ENCODE peak calls at places on chromosomes 16 and 17, in eight cellular contexts. O is A549, B is H1, Y is tibial nerve, C is upper lobe of left lung, U is GM12878, I is suprapubic skin, L is K562. D is an unnamed sample.

GRCh38 chr17:58969156-58969555 is 137.5 kb downstream of the TRIM37 start:
- DNase-seq in O (no peak), B (no peak), Y (no peak), C (no peak), U (no peak), I (no peak), L (no peak), D (no peak)

GRCh38 chr17:82377924-82378740 is 6.6 kb downstream of the UTS2R start:
- DNase-seq in O (no peak), B (no peak), Y (no peak), C (no peak), U (no peak), I (no peak), L (no peak), D (no peak)

GRCh38 chr17:57705921-57706695 is 39.0 kb downstream of the CCDC182 start:
- DNase-seq in O (no peak), B (no peak), Y (no peak), C (no peak), U (no peak), I (no peak), L (no peak), D (no peak)

GRCh38 chr17:77498056-77498785 is 357.5 kb downstream of the SEC14L1 start:
- DNase-seq in O (no peak), B (no peak), Y (peak), C (peak), U (no peak), I (peak), L (no peak), D (no peak)

GRCh38 chr16:87295259-87295658 is 21.9 kb downstream of the C16orf95 start:
- DNase-seq in O (no peak), B (no peak), Y (no peak), C (no peak), U (no peak), I (no peak), L (peak), D (no peak)

GRCh38 chr17:57989011-57989345 is 924 bp upstream of the VEZF1 start:
- DNase-seq in O (peak), B (no peak), Y (no peak), C (peak), U (no peak), I (no peak), L (peak), D (no peak)

GRCh38 chr16:58048494-58048893 is 22.9 kb downstream of the MMP15 start:
- DNase-seq in O (no peak), B (no peak), Y (no peak), C (no peak), U (no peak), I (no peak), L (no peak), D (no peak)

GRCh38 chr17:42692489-42692888 is 10.2 kb downstream of the CNTNAP1 start:
- DNase-seq in O (no peak), B (no peak), Y (no peak), C (no peak), U (no peak), I (no peak), L (no peak), D (no peak)

GRCh38 chr17:10653987-10654386 is 3.1 kb downstream of the MYH3 start:
- DNase-seq in O (no peak), B (no peak), Y (no peak), C (no peak), U (no peak), I (no peak), L (no peak), D (no peak)

GRCh38 chr16:88542231-88542630 is 28.0 kb upstream of the ZC3H18 start:
- DNase-seq in O (no peak), B (no peak), Y (no peak), C (no peak), U (no peak), I (no peak), L (no peak), D (no peak)

GRCh38 chr16:69410285-69410990 is 14.0 kb upstream of the CYB5B start:
- DNase-seq in O (peak), B (no peak), Y (no peak), C (no peak), U (no peak), I (peak), L (no peak), D (no peak)

GRCh38 chr16:29141586-29142324 is 156.9 kb downstream of the LAT start:
- DNase-seq in O (no peak), B (no peak), Y (peak), C (no peak), U (no peak), I (peak), L (no peak), D (no peak)

GRCh38 chr17:28317965-28318758 is 838 bp upstream of the TMEM97 start:
- DNase-seq in O (no peak), B (no peak), Y (no peak), C (no peak), U (no peak), I (no peak), L (peak), D (no peak)

GRCh38 chr17:46962374-46962790 is 16.7 kb downstream of the RPRML start:
- DNase-seq in O (no peak), B (no peak), Y (no peak), C (no peak), U (no peak), I (no peak), L (no peak), D (no peak)

GRCh38 chr16:47716571-47716970 is 255.4 kb downstream of the PHKB start:
- DNase-seq in O (no peak), B (no peak), Y (no peak), C (no peak), U (no peak), I (no peak), L (no peak), D (no peak)

GRCh38 chr17:21201302-21201602 is 12.7 kb downstream of the TMEM11 start:
- DNase-seq in O (no peak), B (no peak), Y (no peak), C (no peak), U (no peak), I (no peak), L (no peak), D (no peak)

GRCh38 chr16:2897110-2897509 is 14.1 kb downstream of the FLYWCH2 start:
- DNase-seq in O (no peak), B (no peak), Y (no peak), C (no peak), U (no peak), I (no peak), L (peak), D (no peak)

GRCh38 chr17:54408741-54409140 is 491.9 kb upstream of the TOM1L1 start:
- DNase-seq in O (no peak), B (no peak), Y (no peak), C (no peak), U (no peak), I (no peak), L (no peak), D (no peak)

GRCh38 chr17:7888184-7888920 is at the start of gene CHD3:
- DNase-seq in O (no peak), B (no peak), Y (no peak), C (peak), U (no peak), I (peak), L (no peak), D (no peak)

GRCh38 chr16:87431926-87432325 is 39.8 kb downstream of the MAP1LC3B start:
- DNase-seq in O (no peak), B (no peak), Y (no peak), C (no peak), U (no peak), I (no peak), L (no peak), D (no peak)

GRCh38 chr17:8709006-8709405 is 35.6 kb downstream of the CCDC42 start:
- DNase-seq in O (no peak), B (no peak), Y (no peak), C (no peak), U (no peak), I (peak), L (no peak), D (no peak)

GRCh38 chr17:82788206-82789001 is 36.5 kb downstream of the TBCD start:
- DNase-seq in O (no peak), B (no peak), Y (no peak), C (no peak), U (no peak), I (no peak), L (no peak), D (no peak)

GRCh38 chr16:1330931-1331711 is 2.3 kb upstream of the BAIAP3 start:
- DNase-seq in O (no peak), B (no peak), Y (no peak), C (no peak), U (no peak), I (no peak), L (no peak), D (no peak)
- H3K27ac ChIP-seq in O (peak), B (peak), Y (peak), C (peak), U (no peak), I (no peak), L (peak), D (no peak)

GRCh38 chr16:85712841-85713240 is 24.1 kb upstream of the GINS2 start:
- DNase-seq in O (no peak), B (no peak), Y (no peak), C (no peak), U (no peak), I (no peak), L (no peak), D (no peak)
- TF ChIP-seq EP300 in O (no peak), B (no peak), Y (no peak), C (no peak), U (no peak), I (no peak), L (no peak), D (no peak)

GRCh38 chr17:75512946-75513666 is 2.2 kb downstream of the CASKIN2 start:
- DNase-seq in O (no peak), B (no peak), Y (no peak), C (no peak), U (no peak), I (no peak), L (no peak), D (no peak)

GRCh38 chr17:75515523-75516254 is at the start of gene CASKIN2:
- DNase-seq in O (peak), B (peak), Y (peak), C (peak), U (peak), I (peak), L (peak), D (peak)

GRCh38 chr17:75515229-75515522 is 161 bp downstream of the CASKIN2 start:
- DNase-seq in O (no peak), B (no peak), Y (no peak), C (no peak), U (no peak), I (no peak), L (no peak), D (no peak)

GRCh38 chr17:75513667-75514052 is 1.7 kb downstream of the CASKIN2 start:
- DNase-seq in O (no peak), B (no peak), Y (no peak), C (no peak), U (no peak), I (no peak), L (no peak), D (peak)

GRCh38 chr17:75514299-75515228 is 773 bp downstream of the CASKIN2 start:
- DNase-seq in O (no peak), B (no peak), Y (no peak), C (peak), U (no peak), I (no peak), L (no peak), D (peak)
- H3K27ac ChIP-seq in O (peak), B (peak), Y (peak), C (peak), U (no peak), I (peak), L (peak), D (peak)

DNA sequence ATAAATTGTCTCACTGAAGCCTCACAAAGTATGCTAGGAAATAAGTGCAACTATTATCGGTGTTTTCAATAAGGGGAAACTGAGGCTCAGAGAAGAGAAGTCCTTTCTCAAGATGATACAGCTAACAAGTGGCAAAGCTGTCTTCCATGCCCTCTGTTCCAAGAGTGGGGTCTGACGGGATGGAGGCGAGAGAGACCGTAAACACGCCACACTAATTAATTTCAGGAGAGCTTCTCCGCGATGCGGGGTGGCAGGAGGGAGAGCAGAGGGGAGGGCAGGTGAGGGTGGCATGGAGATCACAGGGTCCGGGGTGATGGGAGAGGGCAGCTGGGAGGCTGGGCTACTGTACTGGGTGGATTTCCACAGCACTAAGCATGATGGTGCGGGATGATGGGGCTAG is 80.3 kb downstream of the MYH11 start:
- DNase-seq in O (no peak), B (no peak), Y (no peak), C (no peak), U (no peak), I (no peak), L (no peak), D (no peak)
- TF ChIP-seq EP300 in O (no peak), B (no peak), Y (no peak), C (no peak), U (no peak), I (no peak), L (no peak), D (no peak)

GRCh38 chr17:6059406-6059805 is 10.8 kb upstream of the WSCD1 start:
- DNase-seq in O (no peak), B (no peak), Y (no peak), C (no peak), U (no peak), I (no peak), L (no peak), D (no peak)
- H3K27ac ChIP-seq in O (no peak), B (no peak), Y (no peak), C (no peak), U (no peak), I (no peak), L (no peak), D (no peak)

D was measured in ovary.